ENCODE peak calls at places on chromosomes 1 and 21, in ten cellular contexts. V, C, T, H, O, A, B, J, Q and I are unnamed samples.

GRCh38 chr21:37219766-37220432 is 47.2 kb downstream of the VPS26C start:
- DNase-seq in Q (no peak), B (no peak), V (no peak), T (no peak), C (no peak), A (no peak), J (no peak), H (no peak), O (no peak), I (no peak)

GRCh38 chr1:22284906-22285544 is 142.1 kb upstream of the WNT4 start:
- DNase-seq in A (no peak), Q (peak; percentile 43), O (no peak), J (no peak), V (no peak), H (no peak), C (no peak), T (no peak), B (no peak), I (no peak)

GRCh38 chr1:199173356-199173755 is 534.5 kb downstream of the PTPRC start:
- DNase-seq in J (no peak), Q (no peak), T (no peak), O (no peak), C (peak; percentile 17), B (no peak), H (no peak), A (peak; percentile 50), V (no peak), I (no peak)

GRCh38 chr1:155010211-155010918 is 7.8 kb downstream of the ZBTB7B start:
- DNase-seq in B (peak; percentile 37), T (no peak), Q (peak; percentile 36), O (no peak), A (no peak), J (no peak), V (no peak), C (no peak), H (no peak), I (no peak)

GRCh38 chr1:234589854-234590620 is 19.9 kb downstream of the IRF2BP2 start:
- DNase-seq in H (no peak), A (peak; percentile 45), Q (no peak), C (no peak), T (no peak), V (no peak), J (no peak), O (no peak), B (no peak), I (no peak)

GRCh38 chr1:36977736-36978314 is 56.5 kb downstream of the GRIK3 start:
- DNase-seq in J (no peak), B (no peak), V (no peak), T (no peak), A (no peak), O (no peak), H (no peak), Q (no peak), C (no peak), I (no peak)

GRCh38 chr1:145785481-145785880 is 38.4 kb downstream of the RNF115 start:
- DNase-seq in H (no peak), V (no peak), B (no peak), C (no peak), J (no peak), Q (no peak), T (no peak), A (peak; percentile 48), O (no peak), I (no peak)

GRCh38 chr1:41653574-41653973 is 169.1 kb upstream of the EDN2 start:
- DNase-seq in B (no peak), O (no peak), H (no peak), Q (no peak), J (no peak), A (no peak), V (no peak), C (no peak), T (no peak), I (no peak)

GRCh38 chr1:116988248-116988647 is 13.3 kb upstream of the CD101 start:
- DNase-seq in Q (no peak), C (no peak), O (no peak), A (peak; percentile 46), J (no peak), T (no peak), V (no peak), H (no peak), B (no peak), I (no peak)

GRCh38 chr21:46096997-46097825 is 701 bp upstream of the COL6A2 start:
- DNase-seq in V (no peak), J (no peak), H (peak; percentile 6), C (no peak), T (peak; percentile 72), A (no peak), B (peak; percentile 17), Q (peak; percentile 90), O (no peak), I (no peak)

GRCh38 chr1:172870901-172871606 is 179.7 kb downstream of the TNFSF18 start:
- DNase-seq in C (no peak), B (no peak), Q (peak; percentile 23), T (no peak), O (no peak), J (no peak), A (peak; percentile 63), V (no peak), H (no peak), I (no peak)

GRCh38 chr1:175376194-175376593 is 183.6 kb upstream of the KIAA0040 start:
- DNase-seq in H (no peak), J (peak; percentile 3), T (no peak), C (no peak), V (no peak), B (no peak), A (peak; percentile 31), O (no peak), Q (no peak), I (no peak)
- TF ChIP-seq CTCF in H (peak; percentile 36), J (peak; percentile 66), T (peak; percentile 58), C (no peak), V (no peak), B (no peak), A (peak; percentile 5), O (peak; percentile 46), Q (no peak), I (no peak)

GRCh38 chr1:90964444-90965035 is 57.3 kb downstream of the ZNF644 start:
- DNase-seq in J (no peak), Q (no peak), H (no peak), T (no peak), A (peak; percentile 29), B (no peak), O (no peak), C (no peak), V (no peak), I (no peak)
- TF ChIP-seq CTCF in J (peak; percentile 49), Q (peak; percentile 59), H (peak; percentile 35), T (peak; percentile 70), A (no peak), B (no peak), O (peak; percentile 71), C (peak; percentile 4), V (peak; percentile 21), I (peak; percentile 25)

GRCh38 chr1:156053770-156054499 is at the start of gene UBQLN4:
- DNase-seq in J (no peak), C (no peak), A (peak; percentile 86), Q (peak; percentile 98), O (peak; percentile 81), T (peak; percentile 92), V (peak; percentile 72), H (peak; percentile 45), B (peak; percentile 87), I (peak; percentile 70)
- TF ChIP-seq CTCF in J (peak; percentile 46), C (peak; percentile 77), A (peak; percentile 11), Q (peak; percentile 25), O (peak; percentile 53), T (peak; percentile 65), V (peak; percentile 72), H (peak; percentile 67), B (peak; percentile 48), I (peak; percentile 32)

GRCh38 chr1:53725238-53725689 is 13.7 kb downstream of the GLIS1 start:
- DNase-seq in Q (peak; percentile 77), B (no peak), O (no peak), A (no peak), C (no peak), J (no peak), H (no peak), T (no peak), V (no peak), I (no peak)
- TF ChIP-seq CTCF in Q (no peak), B (no peak), O (no peak), A (no peak), C (no peak), J (peak; percentile 6), H (no peak), T (peak; percentile 42), V (no peak), I (no peak)

GRCh38 chr1:1787206-1787605 is 8.9 kb upstream of the NADK start:
- DNase-seq in A (no peak), H (no peak), C (no peak), J (no peak), Q (peak; percentile 9), B (no peak), O (no peak), T (no peak), V (no peak), I (no peak)

GRCh38 chr1:1785666-1786065 is 7.4 kb upstream of the NADK start:
- DNase-seq in B (no peak), J (no peak), T (no peak), Q (no peak), C (no peak), O (no peak), H (no peak), V (no peak), A (no peak), I (no peak)

GRCh38 chr1:1788136-1788535 is 9.9 kb upstream of the NADK start:
- DNase-seq in V (no peak), O (no peak), Q (peak; percentile 66), C (no peak), A (no peak), B (no peak), H (no peak), T (no peak), J (no peak), I (no peak)

GRCh38 chr1:1784933-1785332 is 6.7 kb upstream of the NADK start:
- DNase-seq in T (no peak), B (no peak), C (no peak), O (no peak), V (no peak), J (no peak), A (no peak), H (no peak), Q (no peak), I (no peak)

DNA sequence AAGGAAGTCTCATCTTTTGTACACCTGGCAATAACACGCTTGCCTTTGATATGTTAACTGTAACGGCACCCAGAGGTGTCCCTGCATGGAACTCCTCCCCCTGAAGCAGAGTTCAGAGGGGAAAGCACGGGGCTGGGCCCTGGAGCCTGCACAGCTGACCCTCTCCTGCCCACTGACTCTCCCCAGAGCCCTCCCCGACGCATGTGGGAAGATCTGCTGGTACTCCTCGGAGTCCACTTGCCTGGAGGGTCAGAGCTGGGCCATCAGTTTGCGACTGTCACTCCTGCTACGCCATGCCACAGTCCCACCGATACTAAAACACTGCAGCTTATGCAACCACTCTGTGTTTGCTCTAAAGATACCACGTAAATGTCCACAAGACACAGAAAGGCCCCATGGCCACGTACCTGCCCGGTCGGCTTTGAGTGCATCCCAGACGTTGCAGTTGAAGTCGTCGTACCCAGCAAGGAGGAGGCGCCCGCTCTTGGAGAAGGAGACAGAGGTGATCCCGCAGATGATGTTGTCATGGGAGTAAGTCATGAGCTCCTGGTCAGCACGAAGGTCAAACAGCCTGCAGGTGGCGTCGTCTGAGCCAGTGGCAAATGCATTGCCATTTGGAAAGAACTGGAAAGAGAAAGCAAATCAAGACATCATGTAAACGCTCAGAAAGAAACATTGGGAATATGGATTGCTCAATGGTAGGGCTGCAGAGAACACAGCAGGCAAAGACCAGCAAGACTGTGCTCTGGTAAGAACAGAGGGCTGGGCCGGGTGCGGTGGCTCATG is 10.6 kb upstream of the NADK start:
- DNase-seq in T (no peak), V (no peak), J (no peak), B (peak; percentile 35), A (peak; percentile 19), O (no peak), C (no peak), H (no peak), Q (peak; percentile 80), I (no peak)
- TF ChIP-seq CTCF in T (peak; percentile 55), V (no peak), J (peak; percentile 59), B (no peak), A (peak; percentile 29), O (peak; percentile 47), C (peak; percentile 23), H (no peak), Q (peak; percentile 46), I (peak; percentile 34)